ENCODE peak calls at places on chromosome 22, in nine cellular contexts. One of them, this sample, is unnamed.

GRCh38 chr22:16969508-16970327 is 38.3 kb downstream of the GAB4 start:
- DNase-seq in GM10248: no peak
- DNase-seq in HL-60: no peak
- DNase-seq in NCI-H345: no peak
- DNase-seq in mesothelial cell of epicardium: no peak
- DNase-seq in NK-92 treated with Interleukin-12 subunit alpha and Interleukin-12 subunit beta, amount 100 ng/mL, for 24 hours: no peak
- DNase-seq in stimulated activated CD8-positive, alpha-beta memory T cell treated with anti-CD3 and anti-CD28 coated beads, Interleukin-2, amount 100 ng/mL, for 48 hours: no peak
- DNase-seq in cardiac fibroblast: no peak
- DNase-seq in iris pigment epithelial cell: no peak
- DNase-seq in this sample: no peak

GRCh38 chr22:25748704-25749103 is 6.7 kb downstream of the MYO18B start:
- DNase-seq in GM10248: no peak
- DNase-seq in HL-60: no peak
- DNase-seq in NCI-H345: no peak
- DNase-seq in mesothelial cell of epicardium: no peak
- DNase-seq in NK-92 treated with Interleukin-12 subunit alpha and Interleukin-12 subunit beta, amount 100 ng/mL, for 24 hours: no peak
- DNase-seq in stimulated activated CD8-positive, alpha-beta memory T cell treated with anti-CD3 and anti-CD28 coated beads, Interleukin-2, amount 100 ng/mL, for 48 hours: no peak
- DNase-seq in cardiac fibroblast: no peak
- DNase-seq in iris pigment epithelial cell: no peak
- DNase-seq in this sample: no peak

GRCh38 chr22:49216579-49216978 is 611.1 kb downstream of the BRD1 start:
- DNase-seq in GM10248: no peak
- DNase-seq in HL-60: no peak
- DNase-seq in NCI-H345: no peak
- DNase-seq in mesothelial cell of epicardium: no peak
- DNase-seq in NK-92 treated with Interleukin-12 subunit alpha and Interleukin-12 subunit beta, amount 100 ng/mL, for 24 hours: no peak
- DNase-seq in stimulated activated CD8-positive, alpha-beta memory T cell treated with anti-CD3 and anti-CD28 coated beads, Interleukin-2, amount 100 ng/mL, for 48 hours: no peak
- DNase-seq in cardiac fibroblast: no peak
- DNase-seq in iris pigment epithelial cell: no peak
- DNase-seq in this sample: no peak

GRCh38 chr22:25372000-25372595 is 152.7 kb downstream of the CRYBB2 start:
- DNase-seq in GM10248: no peak
- DNase-seq in HL-60: no peak
- DNase-seq in NCI-H345: no peak
- DNase-seq in mesothelial cell of epicardium: no peak
- DNase-seq in NK-92 treated with Interleukin-12 subunit alpha and Interleukin-12 subunit beta, amount 100 ng/mL, for 24 hours: no peak
- DNase-seq in stimulated activated CD8-positive, alpha-beta memory T cell treated with anti-CD3 and anti-CD28 coated beads, Interleukin-2, amount 100 ng/mL, for 48 hours: no peak
- DNase-seq in cardiac fibroblast: no peak
- DNase-seq in iris pigment epithelial cell: no peak
- DNase-seq in this sample: no peak

GRCh38 chr22:49587421-49587820 is 240.3 kb downstream of the BRD1 start:
- DNase-seq in GM10248: no peak
- DNase-seq in HL-60: no peak
- DNase-seq in NCI-H345: no peak
- DNase-seq in mesothelial cell of epicardium: no peak
- DNase-seq in NK-92 treated with Interleukin-12 subunit alpha and Interleukin-12 subunit beta, amount 100 ng/mL, for 24 hours: no peak
- DNase-seq in stimulated activated CD8-positive, alpha-beta memory T cell treated with anti-CD3 and anti-CD28 coated beads, Interleukin-2, amount 100 ng/mL, for 48 hours: no peak
- DNase-seq in cardiac fibroblast: no peak
- DNase-seq in iris pigment epithelial cell: no peak
- DNase-seq in this sample: no peak

GRCh38 chr22:44758354-44758969 is 6.1 kb downstream of the ARHGAP8 start:
- DNase-seq in GM10248: no peak
- DNase-seq in HL-60: no peak
- DNase-seq in NCI-H345: peak; percentile 23
- DNase-seq in mesothelial cell of epicardium: no peak
- DNase-seq in NK-92 treated with Interleukin-12 subunit alpha and Interleukin-12 subunit beta, amount 100 ng/mL, for 24 hours: no peak
- DNase-seq in stimulated activated CD8-positive, alpha-beta memory T cell treated with anti-CD3 and anti-CD28 coated beads, Interleukin-2, amount 100 ng/mL, for 48 hours: no peak
- DNase-seq in cardiac fibroblast: peak; percentile 51
- DNase-seq in iris pigment epithelial cell: peak; percentile 58
- DNase-seq in this sample: peak; percentile 51

GRCh38 chr22:20015187-20015625 is 1.4 kb downstream of the ARVCF start:
- DNase-seq in GM10248: no peak
- DNase-seq in HL-60: no peak
- DNase-seq in NCI-H345: no peak
- DNase-seq in mesothelial cell of epicardium: no peak
- DNase-seq in NK-92 treated with Interleukin-12 subunit alpha and Interleukin-12 subunit beta, amount 100 ng/mL, for 24 hours: no peak
- DNase-seq in stimulated activated CD8-positive, alpha-beta memory T cell treated with anti-CD3 and anti-CD28 coated beads, Interleukin-2, amount 100 ng/mL, for 48 hours: no peak
- DNase-seq in cardiac fibroblast: no peak
- DNase-seq in iris pigment epithelial cell: no peak
- DNase-seq in this sample: no peak

GRCh38 chr22:43901976-43902643 is 10.3 kb upstream of the PNPLA5 start:
- DNase-seq in GM10248: no peak
- DNase-seq in HL-60: no peak
- DNase-seq in NCI-H345: no peak
- DNase-seq in mesothelial cell of epicardium: no peak
- DNase-seq in NK-92 treated with Interleukin-12 subunit alpha and Interleukin-12 subunit beta, amount 100 ng/mL, for 24 hours: no peak
- DNase-seq in stimulated activated CD8-positive, alpha-beta memory T cell treated with anti-CD3 and anti-CD28 coated beads, Interleukin-2, amount 100 ng/mL, for 48 hours: no peak
- DNase-seq in cardiac fibroblast: peak; percentile 85
- DNase-seq in iris pigment epithelial cell: peak; percentile 93
- DNase-seq in this sample: no peak

GRCh38 chr22:29040385-29041275 is 21.0 kb downstream of the C22orf31 start:
- DNase-seq in GM10248: peak; percentile 66
- DNase-seq in HL-60: peak; percentile 21
- DNase-seq in NCI-H345: peak; percentile 26
- DNase-seq in mesothelial cell of epicardium: peak; percentile 42
- DNase-seq in NK-92 treated with Interleukin-12 subunit alpha and Interleukin-12 subunit beta, amount 100 ng/mL, for 24 hours: peak; percentile 10
- DNase-seq in stimulated activated CD8-positive, alpha-beta memory T cell treated with anti-CD3 and anti-CD28 coated beads, Interleukin-2, amount 100 ng/mL, for 48 hours: peak; percentile 15
- DNase-seq in cardiac fibroblast: peak; percentile 93
- DNase-seq in iris pigment epithelial cell: peak; percentile 87
- DNase-seq in this sample: peak; percentile 60

GRCh38 chr22:18068381-18068988 is 9.3 kb upstream of the PEX26 start:
- DNase-seq in GM10248: no peak
- DNase-seq in HL-60: no peak
- DNase-seq in NCI-H345: no peak
- DNase-seq in mesothelial cell of epicardium: no peak
- DNase-seq in NK-92 treated with Interleukin-12 subunit alpha and Interleukin-12 subunit beta, amount 100 ng/mL, for 24 hours: no peak
- DNase-seq in stimulated activated CD8-positive, alpha-beta memory T cell treated with anti-CD3 and anti-CD28 coated beads, Interleukin-2, amount 100 ng/mL, for 48 hours: no peak
- DNase-seq in cardiac fibroblast: peak; percentile 58
- DNase-seq in iris pigment epithelial cell: no peak
- DNase-seq in this sample: no peak

This sample was measured in NCI-H2029 treated with DMSO at 0.1 percent for 48 hours.